ENCODE peak calls at places on chromosomes 3 and 15, in ten cellular contexts. One of them, this sample, is unnamed.

GRCh38 chr15:99495430-99496301 is 70.1 kb upstream of the MEF2A start:
- DNase-seq in upper lobe of right lung: no peak
- DNase-seq in activated CD4-positive, alpha-beta T cell treated with anti-CD3 and anti-CD28 coated beads for 1 hour: no peak
- DNase-seq in A172: no peak
- DNase-seq in Karpas-422: peak
- DNase-seq in KBM-7: no peak
- DNase-seq in erythroblast: no peak
- DNase-seq in AG04449: no peak
- DNase-seq in hypothalamus: no peak
- DNase-seq in CD8-positive, alpha-beta T cell: no peak
- DNase-seq in this sample: no peak

GRCh38 chr15:47431501-47431900 is 285.8 kb upstream of the SEMA6D start:
- DNase-seq in upper lobe of right lung: no peak
- DNase-seq in activated CD4-positive, alpha-beta T cell treated with anti-CD3 and anti-CD28 coated beads for 1 hour: no peak
- DNase-seq in A172: no peak
- DNase-seq in Karpas-422: no peak
- DNase-seq in KBM-7: no peak
- DNase-seq in erythroblast: no peak
- DNase-seq in AG04449: peak
- DNase-seq in hypothalamus: no peak
- DNase-seq in CD8-positive, alpha-beta T cell: no peak
- DNase-seq in this sample: no peak

GRCh38 chr15:101182215-101182614 is 69.6 kb downstream of the CHSY1 start:
- DNase-seq in upper lobe of right lung: no peak
- DNase-seq in activated CD4-positive, alpha-beta T cell treated with anti-CD3 and anti-CD28 coated beads for 1 hour: no peak
- DNase-seq in A172: no peak
- DNase-seq in Karpas-422: no peak
- DNase-seq in KBM-7: no peak
- DNase-seq in erythroblast: no peak
- DNase-seq in AG04449: no peak
- DNase-seq in hypothalamus: no peak
- DNase-seq in CD8-positive, alpha-beta T cell: no peak
- DNase-seq in this sample: no peak

GRCh38 chr15:26191216-26191615 is 328.1 kb upstream of the ATP10A start:
- DNase-seq in upper lobe of right lung: no peak
- DNase-seq in activated CD4-positive, alpha-beta T cell treated with anti-CD3 and anti-CD28 coated beads for 1 hour: no peak
- DNase-seq in A172: no peak
- DNase-seq in Karpas-422: no peak
- DNase-seq in KBM-7: no peak
- DNase-seq in erythroblast: no peak
- DNase-seq in AG04449: no peak
- DNase-seq in hypothalamus: no peak
- DNase-seq in CD8-positive, alpha-beta T cell: no peak
- DNase-seq in this sample: no peak

GRCh38 chr15:58410353-58410752 is 21.4 kb upstream of the LIPC start:
- DNase-seq in upper lobe of right lung: no peak
- DNase-seq in activated CD4-positive, alpha-beta T cell treated with anti-CD3 and anti-CD28 coated beads for 1 hour: peak
- DNase-seq in A172: peak
- DNase-seq in Karpas-422: no peak
- DNase-seq in KBM-7: peak
- DNase-seq in erythroblast: no peak
- DNase-seq in AG04449: no peak
- DNase-seq in hypothalamus: no peak
- DNase-seq in CD8-positive, alpha-beta T cell: peak
- DNase-seq in this sample: no peak

GRCh38 chr3:124620600-124621063 is 109.6 kb upstream of the UMPS start:
- DNase-seq in upper lobe of right lung: no peak
- DNase-seq in activated CD4-positive, alpha-beta T cell treated with anti-CD3 and anti-CD28 coated beads for 1 hour: peak
- DNase-seq in A172: peak
- DNase-seq in Karpas-422: no peak
- DNase-seq in KBM-7: peak
- DNase-seq in erythroblast: peak
- DNase-seq in AG04449: no peak
- DNase-seq in hypothalamus: no peak
- DNase-seq in CD8-positive, alpha-beta T cell: peak
- DNase-seq in this sample: no peak

GRCh38 chr3:115834068-115834467 is 210.8 kb downstream of the GAP43 start:
- DNase-seq in upper lobe of right lung: no peak
- DNase-seq in activated CD4-positive, alpha-beta T cell treated with anti-CD3 and anti-CD28 coated beads for 1 hour: no peak
- DNase-seq in A172: peak
- DNase-seq in Karpas-422: no peak
- DNase-seq in KBM-7: no peak
- DNase-seq in erythroblast: no peak
- DNase-seq in AG04449: peak
- DNase-seq in hypothalamus: no peak
- DNase-seq in CD8-positive, alpha-beta T cell: no peak
- DNase-seq in this sample: peak

GRCh38 chr3:157026091-157026490 is 133.9 kb downstream of the CCNL1 start:
- DNase-seq in upper lobe of right lung: no peak
- DNase-seq in activated CD4-positive, alpha-beta T cell treated with anti-CD3 and anti-CD28 coated beads for 1 hour: no peak
- DNase-seq in A172: no peak
- DNase-seq in Karpas-422: no peak
- DNase-seq in KBM-7: no peak
- DNase-seq in erythroblast: no peak
- DNase-seq in AG04449: no peak
- DNase-seq in hypothalamus: no peak
- DNase-seq in CD8-positive, alpha-beta T cell: no peak
- DNase-seq in this sample: peak

GRCh38 chr3:129613205-129613740 is 6.8 kb upstream of the PLXND1 start:
- DNase-seq in upper lobe of right lung: no peak
- DNase-seq in activated CD4-positive, alpha-beta T cell treated with anti-CD3 and anti-CD28 coated beads for 1 hour: no peak
- DNase-seq in A172: no peak
- DNase-seq in Karpas-422: no peak
- DNase-seq in KBM-7: no peak
- DNase-seq in erythroblast: no peak
- DNase-seq in AG04449: no peak
- DNase-seq in hypothalamus: no peak
- DNase-seq in CD8-positive, alpha-beta T cell: no peak
- DNase-seq in this sample: no peak

GRCh38 chr15:64686130-64686735 is 89.2 kb downstream of the RBPMS2 start:
- DNase-seq in upper lobe of right lung: no peak
- DNase-seq in activated CD4-positive, alpha-beta T cell treated with anti-CD3 and anti-CD28 coated beads for 1 hour: no peak
- DNase-seq in A172: peak
- DNase-seq in Karpas-422: peak
- DNase-seq in KBM-7: peak
- DNase-seq in erythroblast: peak
- DNase-seq in AG04449: no peak
- DNase-seq in hypothalamus: no peak
- DNase-seq in CD8-positive, alpha-beta T cell: peak
- DNase-seq in this sample: peak

GRCh38 chr3:125067225-125067624 is 11.4 kb upstream of the HEG1 start:
- DNase-seq in upper lobe of right lung: no peak
- DNase-seq in activated CD4-positive, alpha-beta T cell treated with anti-CD3 and anti-CD28 coated beads for 1 hour: no peak
- DNase-seq in A172: peak
- DNase-seq in Karpas-422: no peak
- DNase-seq in KBM-7: no peak
- DNase-seq in erythroblast: no peak
- DNase-seq in AG04449: no peak
- DNase-seq in hypothalamus: no peak
- DNase-seq in CD8-positive, alpha-beta T cell: no peak
- DNase-seq in this sample: no peak

GRCh38 chr3:176650478-176650877 is 546.8 kb downstream of the TBL1XR1 start:
- DNase-seq in upper lobe of right lung: no peak
- DNase-seq in activated CD4-positive, alpha-beta T cell treated with anti-CD3 and anti-CD28 coated beads for 1 hour: no peak
- DNase-seq in A172: no peak
- DNase-seq in Karpas-422: no peak
- DNase-seq in KBM-7: no peak
- DNase-seq in erythroblast: peak
- DNase-seq in AG04449: no peak
- DNase-seq in hypothalamus: no peak
- DNase-seq in CD8-positive, alpha-beta T cell: no peak
- DNase-seq in this sample: peak

GRCh38 chr15:89128320-89129122 is 40.3 kb downstream of the ABHD2 start:
- DNase-seq in upper lobe of right lung: no peak
- DNase-seq in activated CD4-positive, alpha-beta T cell treated with anti-CD3 and anti-CD28 coated beads for 1 hour: no peak
- DNase-seq in A172: no peak
- DNase-seq in Karpas-422: no peak
- DNase-seq in KBM-7: peak
- DNase-seq in erythroblast: no peak
- DNase-seq in AG04449: no peak
- DNase-seq in hypothalamus: no peak
- DNase-seq in CD8-positive, alpha-beta T cell: no peak
- DNase-seq in this sample: no peak

GRCh38 chr3:159904455-159904854 is 84.2 kb upstream of the IL12A start:
- DNase-seq in upper lobe of right lung: no peak
- DNase-seq in activated CD4-positive, alpha-beta T cell treated with anti-CD3 and anti-CD28 coated beads for 1 hour: no peak
- DNase-seq in A172: no peak
- DNase-seq in Karpas-422: peak
- DNase-seq in KBM-7: peak
- DNase-seq in erythroblast: no peak
- DNase-seq in AG04449: no peak
- DNase-seq in hypothalamus: no peak
- DNase-seq in CD8-positive, alpha-beta T cell: no peak
- DNase-seq in this sample: no peak

GRCh38 chr15:76147906-76148553 is 88.2 kb downstream of the TMEM266 start:
- DNase-seq in upper lobe of right lung: peak
- DNase-seq in activated CD4-positive, alpha-beta T cell treated with anti-CD3 and anti-CD28 coated beads for 1 hour: peak
- DNase-seq in A172: peak
- DNase-seq in Karpas-422: peak
- DNase-seq in KBM-7: peak
- DNase-seq in erythroblast: peak
- DNase-seq in AG04449: no peak
- DNase-seq in hypothalamus: no peak
- DNase-seq in CD8-positive, alpha-beta T cell: peak
- DNase-seq in this sample: peak